ENCODE peak calls at places on chromosomes 11 and 22, in four cellular contexts. M is SK-N-SH, H is HepG2, Y is K562. O is an unnamed sample.

GRCh38 chr11:10498426-10499250 is 42.3 kb downstream of the RNF141 start:
- DNase-seq in M (no peak), H (no peak), Y (no peak), O (no peak)

GRCh38 chr22:45552580-45553332 is 50.1 kb downstream of the FBLN1 start:
- DNase-seq in M (peak), H (no peak), Y (no peak), O (no peak)

GRCh38 chr11:113526521-113526920 is 51.3 kb upstream of the DRD2 start:
- DNase-seq in M (no peak), H (no peak), Y (no peak), O (no peak)

GRCh38 chr22:37639070-37639760 is at the start of gene SH3BP1:
- DNase-seq in M (peak), H (peak), Y (peak), O (no peak)

GRCh38 chr11:7004482-7004881 is 15.7 kb downstream of the ZNF214 start:
- DNase-seq in M (no peak), H (no peak), Y (no peak), O (no peak)

GRCh38 chr11:86138958-86139357 is 70.1 kb upstream of the PICALM start:
- DNase-seq in M (no peak), H (no peak), Y (no peak), O (no peak)

GRCh38 chr11:67530282-67530592 is 7.0 kb upstream of the CABP2 start:
- DNase-seq in M (no peak), H (no peak), Y (no peak), O (no peak)

GRCh38 chr11:107916671-107917241 is 11.5 kb upstream of the RAB39A start:
- DNase-seq in M (no peak), H (peak), Y (no peak), O (no peak)

GRCh38 chr11:18313985-18314763 is 7.8 kb downstream of the HPS5 start:
- DNase-seq in M (no peak), H (no peak), Y (peak), O (no peak)

GRCh38 chr22:45884201-45885067 is 92.5 kb downstream of the WNT7B start:
- DNase-seq in M (peak), H (no peak), Y (no peak), O (no peak)

GRCh38 chr11:92130432-92130831 is 94.2 kb upstream of the FAT3 start:
- DNase-seq in M (no peak), H (no peak), Y (no peak), O (no peak)

GRCh38 chr11:68974421-68975194 is 6.2 kb downstream of the MRGPRD start:
- DNase-seq in M (no peak), H (no peak), Y (peak), O (peak)

GRCh38 chr11:128290106-128290840 is 297.1 kb downstream of the ETS1 start:
- DNase-seq in M (peak), H (peak), Y (peak), O (peak)

GRCh38 chr11:85863855-85864254 is 8.7 kb downstream of the CCDC83 start:
- DNase-seq in M (no peak), H (no peak), Y (no peak), O (no peak)

GRCh38 chr11:117575856-117576255 is 221.2 kb downstream of the DSCAML1 start:
- DNase-seq in M (no peak), H (no peak), Y (no peak), O (no peak)

GRCh38 chr11:117572129-117572528 is 224.9 kb downstream of the DSCAML1 start:
- DNase-seq in M (no peak), H (no peak), Y (no peak), O (no peak)

GRCh38 chr11:117573326-117573725 is 223.7 kb downstream of the DSCAML1 start:
- DNase-seq in M (no peak), H (no peak), Y (no peak), O (no peak)

GRCh38 chr11:117572671-117573070 is 224.3 kb downstream of the DSCAML1 start:
- DNase-seq in M (no peak), H (no peak), Y (no peak), O (no peak)

DNA sequence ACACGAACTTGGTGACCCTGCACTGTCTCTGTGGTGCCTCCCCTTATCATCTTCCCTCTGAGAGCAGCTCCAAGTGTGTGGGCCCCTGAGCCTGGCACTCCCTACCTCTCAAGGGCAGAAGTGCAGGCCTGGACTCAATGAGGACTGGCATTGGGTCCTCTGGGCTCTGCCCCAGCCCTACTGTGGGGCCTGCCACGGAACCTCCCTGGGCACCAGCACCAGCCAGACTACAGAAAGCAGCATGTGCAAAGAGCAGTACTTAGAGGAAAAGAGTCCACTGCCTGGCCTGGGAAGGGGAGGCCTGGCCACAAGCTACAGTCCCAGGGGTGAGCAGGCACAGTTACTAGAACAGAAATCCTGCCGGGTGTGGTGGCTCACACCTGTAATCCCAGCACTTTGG is 222.5 kb downstream of the DSCAML1 start:
- DNase-seq in M (no peak), H (no peak), Y (no peak), O (no peak)
- TF ChIP-seq JUND in M (no peak), H (no peak), Y (no peak), O (no peak)

DNA sequence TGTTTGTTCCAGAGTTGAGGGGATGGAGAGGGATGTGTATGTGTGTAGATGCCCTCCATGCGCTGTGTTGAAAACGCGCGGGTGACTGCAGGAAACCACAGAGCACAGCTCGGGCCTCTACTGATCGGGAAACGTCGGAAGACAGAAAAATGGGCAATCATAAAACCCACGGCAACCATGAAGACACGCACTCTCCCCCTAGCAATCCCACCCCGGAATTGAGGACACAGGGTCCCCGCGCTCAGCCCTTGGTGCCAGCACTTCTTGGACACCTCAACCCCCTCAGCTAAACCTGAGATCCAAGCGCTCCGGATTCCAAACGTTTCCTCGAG is 235 bp upstream of the UQCC3 start:
- DNase-seq in M (no peak), H (no peak), Y (no peak), O (no peak)
- TF ChIP-seq REST in M (no peak), H (no peak), Y (no peak), O (no peak)

GRCh38 chr22:41526802-41527799 is 17.2 kb downstream of the POLR3H start:
- DNase-seq in M (peak), H (no peak), Y (peak), O (no peak)
- TF ChIP-seq JUND in M (no peak), H (no peak), Y (no peak), O (no peak)

GRCh38 chr11:63917685-63918523 is 940 bp upstream of the RCOR2 start:
- DNase-seq in M (peak), H (peak), Y (peak), O (peak)
- TF ChIP-seq REST in M (no peak), H (no peak), Y (no peak), O (no peak)

DNA sequence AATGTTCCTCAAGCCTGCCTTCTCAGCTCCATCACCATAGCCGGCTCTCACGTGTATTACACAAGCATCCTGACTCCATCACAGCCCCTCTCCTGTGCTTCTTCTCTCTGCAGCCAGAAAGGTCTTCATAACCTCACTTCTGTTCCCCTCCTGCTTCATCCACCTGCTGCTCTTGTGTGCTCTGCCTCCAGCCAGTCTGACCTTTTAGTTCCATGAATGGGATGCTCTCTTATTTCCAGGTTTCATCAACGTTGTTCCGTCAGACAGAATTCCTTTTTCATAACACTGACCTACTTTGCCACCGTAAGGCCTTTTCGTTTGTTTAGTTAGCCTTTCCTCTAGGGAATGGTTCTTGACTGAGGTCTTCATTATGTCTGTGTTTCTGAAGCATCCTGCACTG is 18.7 kb downstream of the GRAMD1B start:
- DNase-seq in M (no peak), H (no peak), Y (no peak), O (no peak)
- TF ChIP-seq JUND in M (no peak), H (no peak), Y (no peak), O (no peak)

GRCh38 chr11:43648888-43649287 is 31.6 kb upstream of the HSD17B12 start:
- DNase-seq in M (no peak), H (no peak), Y (no peak), O (no peak)

GRCh38 chr11:43646767-43647166 is 33.8 kb upstream of the HSD17B12 start:
- DNase-seq in M (no peak), H (no peak), Y (no peak), O (no peak)

GRCh38 chr11:43644626-43645299 is 35.8 kb upstream of the HSD17B12 start:
- DNase-seq in M (no peak), H (peak), Y (peak), O (no peak)

GRCh38 chr11:43639920-43640319 is 40.6 kb upstream of the HSD17B12 start:
- DNase-seq in M (no peak), H (no peak), Y (no peak), O (no peak)

DNA sequence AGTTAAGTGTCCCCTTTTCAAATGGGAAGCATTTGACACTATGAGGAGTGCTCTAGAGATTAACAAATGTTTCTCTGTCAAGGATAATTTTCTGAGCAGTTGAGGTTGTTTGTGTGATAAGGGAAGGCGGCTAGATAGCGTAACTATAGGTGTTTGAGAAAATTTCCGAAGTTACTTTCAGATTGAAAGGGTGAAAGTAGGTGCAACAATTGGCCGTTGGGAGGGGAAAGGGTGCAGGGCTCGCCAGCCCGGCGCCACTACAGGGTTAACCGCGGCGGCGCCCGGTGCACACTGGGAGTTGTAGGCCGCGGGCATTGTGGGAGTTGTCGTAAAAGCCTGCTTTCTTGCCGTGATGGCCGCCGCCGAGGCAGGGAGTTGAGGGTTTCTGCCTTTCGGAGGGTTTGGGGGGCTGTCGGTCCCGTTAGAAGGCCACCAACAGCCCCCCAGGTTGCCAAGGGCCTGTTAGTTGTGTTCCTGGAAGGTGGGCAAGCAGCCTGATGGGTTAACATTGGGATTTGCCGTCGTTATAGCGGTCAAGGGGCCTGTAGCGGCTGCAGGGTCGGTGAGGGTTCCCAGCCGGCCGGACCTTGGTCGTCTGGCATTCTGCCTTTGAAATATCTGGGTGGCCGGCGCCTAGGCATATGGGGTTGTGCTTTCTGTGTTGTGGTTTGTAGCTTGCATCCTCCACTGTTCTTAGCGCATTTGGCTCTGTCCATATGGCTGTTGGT is 36.5 kb upstream of the HSD17B12 start:
- DNase-seq in M (peak), H (peak), Y (peak), O (peak)
- TF ChIP-seq REST in M (peak), H (no peak), Y (peak), O (no peak)

DNA sequence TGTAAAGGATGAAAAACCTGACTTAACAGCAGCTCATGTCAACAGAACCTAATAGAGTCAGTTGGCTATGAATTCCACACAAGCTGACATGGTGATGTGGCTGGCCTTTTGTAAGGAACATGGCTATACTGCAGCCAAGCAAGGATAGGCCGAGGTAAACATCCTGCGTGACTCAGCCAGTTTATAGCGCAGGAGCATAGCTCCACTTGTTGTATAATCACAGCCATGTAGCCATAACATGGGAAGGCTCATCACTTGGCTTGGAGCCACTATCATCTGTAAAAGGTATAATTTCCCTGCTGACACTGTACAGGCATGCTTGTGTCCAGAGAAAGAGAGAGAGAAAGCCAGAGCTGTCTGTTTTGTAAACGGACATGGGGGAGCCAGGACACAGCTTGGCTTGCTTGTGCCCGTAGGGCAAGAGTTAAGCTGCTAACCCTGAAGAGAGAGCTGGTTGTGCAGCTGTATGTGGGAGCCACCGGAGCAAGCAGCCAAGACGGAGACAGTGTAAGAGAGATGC is 104.4 kb upstream of the PLET1 start:
- DNase-seq in M (peak), H (peak), Y (peak), O (no peak)
- TF ChIP-seq JUND in M (no peak), H (no peak), Y (no peak), O (no peak)

DNA sequence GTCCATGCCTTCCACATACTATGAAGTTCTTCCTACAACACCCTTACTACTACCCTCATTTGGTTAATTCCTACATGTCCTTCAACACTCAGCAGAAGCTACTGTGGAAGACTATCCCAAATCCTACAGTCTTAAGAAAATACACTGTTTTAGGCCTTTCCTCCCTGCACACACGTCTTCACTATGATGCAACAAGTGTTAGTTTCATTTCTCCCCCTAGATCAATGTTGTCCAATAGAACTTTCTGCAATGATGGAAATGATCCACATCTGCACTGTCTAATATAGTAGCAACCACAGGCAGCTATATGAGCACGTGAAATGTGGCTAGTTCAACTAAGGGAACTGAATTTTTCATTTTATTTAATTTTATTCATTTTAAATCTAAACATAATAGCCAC is 46.7 kb upstream of the CCDC34 start:
- DNase-seq in M (no peak), H (no peak), Y (no peak), O (no peak)
- TF ChIP-seq REST in M (no peak), H (no peak), Y (no peak), O (no peak)

GRCh38 chr11:36010010-36010740 is 66.3 kb downstream of the LDLRAD3 start:
- DNase-seq in M (no peak), H (no peak), Y (no peak), O (no peak)

GRCh38 chr11:36007127-36007824 is 63.4 kb downstream of the LDLRAD3 start:
- DNase-seq in M (no peak), H (no peak), Y (no peak), O (no peak)

GRCh38 chr11:36011574-36011973 is 67.7 kb downstream of the LDLRAD3 start:
- DNase-seq in M (no peak), H (no peak), Y (no peak), O (no peak)

GRCh38 chr11:36008576-36008975 is 64.7 kb downstream of the LDLRAD3 start:
- DNase-seq in M (no peak), H (no peak), Y (no peak), O (no peak)

GRCh38 chr11:36009469-36009868 is 65.6 kb downstream of the LDLRAD3 start:
- DNase-seq in M (no peak), H (no peak), Y (no peak), O (no peak)
- TF ChIP-seq JUND in M (peak), H (no peak), Y (no peak), O (no peak)